ENCODE peak calls at places on chromosomes 16 and 17, in eight cellular contexts. C is HCT116, X is lower lobe of right lung, Y is neural progenitor cell, E is HepG2, F is ascending aorta, Z is AG10803, I is heart left ventricle. U is an unnamed sample.

GRCh38 chr16:10609410-10609774 is 29.0 kb upstream of the EMP2 start:
- DNase-seq in C (no peak), X (no peak), Z (peak), Y (no peak), F (no peak), E (no peak), I (no peak), U (peak)

GRCh38 chr16:20871258-20871657 is 28.9 kb downstream of the DCUN1D3 start:
- DNase-seq in Y (no peak), I (no peak), F (no peak), E (no peak), X (no peak), Z (peak), C (no peak), U (peak)

GRCh38 chr16:89485701-89486246 is 4.6 kb downstream of the ANKRD11 start:
- DNase-seq in Z (no peak), X (no peak), I (no peak), F (no peak), E (no peak), Y (no peak), C (no peak), U (no peak)

GRCh38 chr17:51852603-51853002 is 305.9 kb downstream of the CA10 start:
- DNase-seq in I (no peak), F (no peak), E (no peak), Y (no peak), C (no peak), X (no peak), Z (no peak), U (no peak)

GRCh38 chr17:80559688-80560290 is 15.2 kb downstream of the RPTOR start:
- DNase-seq in C (no peak), E (no peak), Y (no peak), I (no peak), Z (peak), X (no peak), F (peak), U (peak)

GRCh38 chr16:50038756-50039529 is 13.9 kb downstream of the CNEP1R1 start:
- DNase-seq in F (peak), C (no peak), I (no peak), Z (no peak), E (no peak), Y (no peak), X (peak), U (no peak)

GRCh38 chr17:11642655-11643054 is 44.4 kb downstream of the DNAH9 start:
- DNase-seq in E (no peak), F (no peak), Z (no peak), Y (no peak), I (no peak), C (no peak), X (no peak), U (no peak)

GRCh38 chr17:42067371-42068180 is 17.2 kb upstream of the C17orf113 start:
- DNase-seq in X (peak), F (peak), I (peak), Z (peak), E (peak), Y (peak), C (no peak), U (peak)

GRCh38 chr16:19363741-19364140 is 53.9 kb upstream of the TMC5 start:
- DNase-seq in C (no peak), Y (no peak), Z (no peak), X (no peak), I (no peak), E (no peak), F (no peak), U (no peak)

GRCh38 chr16:4463522-4464163 is 10.8 kb downstream of the NMRAL1 start:
- DNase-seq in E (no peak), C (no peak), Y (no peak), I (no peak), Z (no peak), F (no peak), X (no peak), U (no peak)

GRCh38 chr17:1764274-1764673 is 2.4 kb downstream of the SERPINF1 start:
- DNase-seq in Y (no peak), E (no peak), I (peak), X (peak), F (peak), C (no peak), Z (peak), U (peak)

GRCh38 chr16:11014159-11014558 is 69.8 kb downstream of the CLEC16A start:
- DNase-seq in X (no peak), F (no peak), I (no peak), Z (no peak), E (no peak), Y (no peak), C (no peak), U (no peak)

GRCh38 chr17:44247346-44248219 is 20.4 kb downstream of the SLC4A1 start:
- DNase-seq in X (no peak), Z (no peak), Y (no peak), I (peak), C (no peak), F (no peak), E (no peak), U (no peak)

GRCh38 chr17:5530265-5530782 is 44.0 kb downstream of the MIS12 start:
- DNase-seq in E (no peak), F (peak), Z (no peak), C (no peak), Y (no peak), I (no peak), X (no peak), U (no peak)

GRCh38 chr16:11187522-11187921 is 68.5 kb downstream of the SOCS1 start:
- DNase-seq in E (no peak), C (no peak), Y (no peak), I (no peak), X (no peak), F (no peak), Z (no peak), U (no peak)

GRCh38 chr17:4249452-4250029 is 14.2 kb downstream of the ANKFY1 start:
- DNase-seq in E (peak), F (no peak), X (no peak), I (no peak), Z (peak), Y (peak), C (no peak), U (peak)

GRCh38 chr16:72878301-72879269 is 169.3 kb downstream of the ZFHX3 start:
- DNase-seq in Y (no peak), F (no peak), X (no peak), E (peak), I (no peak), Z (peak), C (no peak), U (peak)

GRCh38 chr17:27430383-27430840 is 25.8 kb upstream of the KSR1 start:
- DNase-seq in I (no peak), E (no peak), X (no peak), Z (no peak), Y (no peak), C (no peak), F (no peak), U (no peak)

GRCh38 chr17:75832652-75833400 is 11.4 kb downstream of the UNC13D start:
- DNase-seq in C (no peak), E (no peak), F (no peak), X (no peak), Y (no peak), I (no peak), Z (no peak), U (no peak)

GRCh38 chr17:62970617-62971016 is 4.6 kb downstream of the TANC2 start:
- DNase-seq in E (no peak), X (no peak), F (no peak), C (no peak), Z (no peak), Y (no peak), I (no peak), U (no peak)

GRCh38 chr17:42097691-42098661 is at the start of gene ZNF385C:
- DNase-seq in E (no peak), C (no peak), Z (no peak), X (no peak), F (no peak), Y (peak), I (peak), U (no peak)

GRCh38 chr16:53372942-53373871 is 61.1 kb upstream of the RBL2 start:
- DNase-seq in I (peak), Y (no peak), Z (no peak), C (peak), E (no peak), F (no peak), X (peak), U (no peak)

GRCh38 chr16:19432429-19432828 is 14.7 kb downstream of the TMC5 start:
- DNase-seq in E (peak), Y (no peak), Z (no peak), I (no peak), X (no peak), C (peak), F (no peak), U (no peak)

GRCh38 chr17:48176456-48176855 is 68.9 kb downstream of the SNX11 start:
- DNase-seq in F (no peak), C (no peak), Y (no peak), I (no peak), X (no peak), Z (peak), E (no peak), U (no peak)

GRCh38 chr17:77049440-77049839 is 91.3 kb upstream of the SEC14L1 start:
- DNase-seq in C (peak), Z (no peak), E (no peak), F (no peak), Y (no peak), I (no peak), X (no peak), U (no peak)

GRCh38 chr16:27819356-27819755 is 244.2 kb downstream of the GSG1L start:
- DNase-seq in F (no peak), I (no peak), Y (no peak), X (no peak), C (no peak), E (no peak), Z (no peak), U (no peak)

GRCh38 chr17:14301279-14301760 is 439 bp downstream of the HS3ST3B1 start:
- DNase-seq in F (no peak), X (no peak), Y (peak), E (no peak), I (no peak), C (no peak), Z (no peak), U (no peak)
- TF ChIP-seq CTCF in F (no peak), X (peak), Y (peak), E (peak), I (no peak), C (no peak), Z (no peak), U (no peak)

DNA sequence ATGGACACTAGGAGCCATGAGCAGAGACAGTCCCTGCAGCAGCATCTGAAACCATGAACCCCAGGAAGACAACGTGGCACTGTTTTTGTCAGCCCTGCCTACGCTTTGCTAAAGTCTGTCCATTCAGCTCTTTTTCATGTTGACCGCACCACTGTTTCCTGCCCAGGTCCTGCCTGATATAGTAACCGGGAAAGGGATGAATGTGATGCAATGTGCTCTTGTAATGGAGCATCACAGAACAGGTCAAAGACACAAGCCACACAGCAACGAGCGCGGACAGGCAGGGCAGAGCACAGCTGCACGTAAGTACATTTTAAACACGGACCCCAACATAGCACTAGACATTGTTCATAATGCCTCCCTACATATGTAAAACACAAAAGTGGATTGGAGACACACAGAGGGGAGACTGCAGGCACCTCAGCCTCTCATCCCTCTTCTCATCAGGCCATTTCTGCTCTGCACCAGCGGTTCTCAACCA is 16.9 kb upstream of the TNFRSF13B start:
- DNase-seq in I (no peak), C (no peak), E (no peak), F (no peak), Z (no peak), Y (no peak), X (no peak), U (no peak)
- H3K4me3 ChIP-seq in I (no peak), C (no peak), E (no peak), F (no peak), Z (no peak), Y (no peak), X (no peak), U (no peak)

GRCh38 chr16:51159864-51160263 is 8.8 kb upstream of the SALL1 start:
- DNase-seq in F (no peak), I (no peak), E (no peak), Y (peak), X (no peak), C (no peak), Z (no peak), U (no peak)
- TF ChIP-seq CTCF in F (no peak), I (no peak), E (no peak), Y (peak), X (no peak), C (no peak), Z (no peak), U (no peak)

GRCh38 chr16:1272453-1273198 is 16.8 kb downstream of the TPSD1 start:
- DNase-seq in X (no peak), C (no peak), F (no peak), E (no peak), Y (no peak), I (no peak), Z (no peak), U (no peak)
- H3K4me3 ChIP-seq in X (no peak), C (no peak), F (no peak), E (no peak), Y (no peak), I (no peak), Z (no peak), U (no peak)

DNA sequence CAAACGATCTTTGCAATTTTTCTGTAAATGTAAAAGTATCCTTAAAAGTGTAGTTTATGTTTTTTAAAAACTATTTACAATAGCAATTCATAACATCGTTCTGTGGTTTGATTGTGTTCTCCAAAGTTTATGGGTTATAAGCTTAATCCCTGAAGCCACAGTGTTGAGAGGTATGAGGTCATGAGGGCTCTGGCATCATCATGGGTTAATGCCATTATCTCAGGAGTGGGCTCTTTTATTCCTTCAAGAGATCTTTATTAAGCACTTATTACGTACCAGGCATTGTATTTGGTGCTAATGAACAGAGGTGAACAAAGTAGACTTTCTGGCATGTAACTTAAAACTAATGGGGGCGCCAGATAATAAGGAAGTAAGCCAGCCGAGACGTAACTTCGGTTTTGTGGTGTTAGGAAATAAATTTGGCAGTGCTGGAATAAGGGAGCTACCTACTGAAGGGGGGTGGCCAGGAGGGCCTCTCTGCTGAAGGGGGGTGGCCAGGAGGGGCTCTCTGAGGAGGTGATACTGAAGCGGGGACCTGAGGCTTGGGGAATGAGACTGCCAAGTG is 158.1 kb downstream of the VPS53 start:
- DNase-seq in X (no peak), Y (peak), Z (no peak), F (no peak), I (no peak), C (no peak), E (no peak), U (peak)
- TF ChIP-seq CTCF in X (no peak), Y (peak), Z (no peak), F (no peak), I (no peak), C (no peak), E (no peak), U (peak)

DNA sequence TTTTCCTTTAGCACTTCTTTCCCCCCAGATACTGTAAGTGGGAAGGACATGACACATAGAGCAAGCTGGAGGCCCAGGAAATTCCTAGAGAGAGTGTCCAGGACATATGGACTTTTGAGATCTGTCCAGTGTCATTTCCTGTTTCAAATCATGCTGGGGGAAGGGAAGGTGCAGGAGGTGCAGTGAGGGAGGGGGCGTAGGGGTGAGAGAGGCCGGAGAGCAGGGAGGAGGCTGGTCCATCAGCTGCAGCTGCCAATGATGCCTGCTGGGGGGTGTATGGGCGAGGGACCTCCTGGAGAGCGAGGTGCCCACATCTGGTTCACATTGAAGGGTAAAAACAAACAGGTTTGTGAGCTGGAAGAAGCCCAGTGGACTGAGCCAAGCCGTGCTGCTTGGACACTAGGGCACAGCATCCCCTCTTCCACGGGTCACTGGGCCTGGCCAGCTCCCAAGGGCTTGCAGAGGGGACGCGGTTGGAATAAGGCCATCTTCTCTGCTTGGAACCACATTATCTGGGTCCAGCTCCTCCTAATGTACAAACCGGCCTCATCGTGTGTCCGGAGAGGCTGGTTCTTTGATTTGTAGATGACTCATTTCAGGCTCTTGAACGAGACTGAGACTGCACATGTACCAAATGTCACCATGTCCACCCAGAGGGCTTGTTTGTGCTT is 70.4 kb upstream of the SMURF2 start:
- DNase-seq in C (no peak), Y (no peak), I (peak), X (no peak), E (peak), F (no peak), Z (peak), U (peak)
- H3K4me3 ChIP-seq in C (peak), Y (no peak), I (no peak), X (no peak), E (no peak), F (no peak), Z (peak), U (no peak)

GRCh38 chr16:47204736-47205499 is 61.2 kb upstream of the NETO2 start:
- DNase-seq in F (no peak), E (no peak), C (no peak), I (no peak), Z (no peak), X (no peak), Y (peak), U (no peak)
- TF ChIP-seq CTCF in F (no peak), E (peak), C (peak), I (no peak), Z (no peak), X (no peak), Y (peak), U (no peak)

U was measured in fibroblast of the aortic adventitia.